ENCODE peak calls at places on chromosomes 5 and 9, in nine cellular contexts. N, R, O, Q, L, C, A, I and V are unnamed samples.

GRCh38 chr5:41695920-41696582 is 174.2 kb downstream of the OXCT1 start:
- DNase-seq in N (peak), R (no peak), O (no peak), Q (no peak), L (no peak), C (no peak), A (no peak), I (no peak), V (peak)

GRCh38 chr9:91771027-91771426 is 179.0 kb downstream of the ROR2 start:
- DNase-seq in N (peak), R (no peak), O (peak), Q (peak), L (peak), C (no peak), A (no peak), I (no peak), V (no peak)

GRCh38 chr9:99255651-99256050 is 33.6 kb downstream of the SEC61B start:
- DNase-seq in N (no peak), R (no peak), O (no peak), Q (no peak), L (no peak), C (no peak), A (no peak), I (no peak), V (no peak)

GRCh38 chr5:39226558-39226957 is 7.2 kb upstream of the FYB1 start:
- DNase-seq in N (no peak), R (no peak), O (no peak), Q (no peak), L (no peak), C (no peak), A (no peak), I (no peak), V (no peak)

GRCh38 chr5:141039517-141039916 is 11.7 kb upstream of the PCDHB1 start:
- DNase-seq in N (peak), R (no peak), O (no peak), Q (peak), L (no peak), C (no peak), A (peak), I (no peak), V (peak)

GRCh38 chr5:5767286-5767928 is 344.9 kb downstream of the ICE1 start:
- DNase-seq in N (no peak), R (no peak), O (no peak), Q (no peak), L (no peak), C (no peak), A (peak), I (no peak), V (peak)

GRCh38 chr9:126299706-126300276 is 26.8 kb upstream of the MVB12B start:
- DNase-seq in N (no peak), R (no peak), O (no peak), Q (no peak), L (no peak), C (no peak), A (no peak), I (no peak), V (no peak)

GRCh38 chr5:168315991-168316578 is 24.6 kb downstream of the WWC1 start:
- DNase-seq in N (no peak), R (no peak), O (no peak), Q (no peak), L (no peak), C (no peak), A (peak), I (no peak), V (no peak)

GRCh38 chr9:35342221-35342620 is 147.7 kb upstream of the RUSC2 start:
- DNase-seq in N (no peak), R (no peak), O (no peak), Q (no peak), L (no peak), C (no peak), A (no peak), I (no peak), V (no peak)

GRCh38 chr5:178555005-178555404 is 35.2 kb downstream of the COL23A1 start:
- DNase-seq in N (no peak), R (no peak), O (no peak), Q (no peak), L (no peak), C (no peak), A (no peak), I (no peak), V (no peak)

GRCh38 chr9:107422189-107422802 is 67.3 kb downstream of the KLF4 start:
- DNase-seq in N (peak), R (peak), O (no peak), Q (peak), L (peak), C (no peak), A (peak), I (peak), V (peak)

GRCh38 chr5:131634666-131634995 is 398 bp downstream of the RAPGEF6 start:
- DNase-seq in N (peak), R (peak), O (no peak), Q (peak), L (no peak), C (no peak), A (peak), I (peak), V (peak)